ENCODE peak calls at places on chromosomes 12 and 14, in ten cellular contexts. One of them, this sample, is unnamed.

GRCh38 chr12:104339663-104340062 is 36.1 kb downstream of the EID3 start:
- DNase-seq in stimulated activated CD8-positive, alpha-beta memory T cell treated with anti-CD3 and anti-CD28 coated beads, Interleukin-7, amount 100 ng/mL, for 24 hours: no peak
- DNase-seq in left kidney: no peak
- DNase-seq in amniotic stem cell: no peak
- DNase-seq in hepatic stellate cell: no peak
- DNase-seq in caudate nucleus: no peak
- DNase-seq in pulmonary artery endothelial cell: no peak
- DNase-seq in EL: no peak
- DNase-seq in uterus: no peak
- DNase-seq in CD4-positive, alpha-beta T cell: no peak
- DNase-seq in this sample: no peak

GRCh38 chr14:75794615-75795038 is 133.6 kb downstream of the TTLL5 start:
- DNase-seq in stimulated activated CD8-positive, alpha-beta memory T cell treated with anti-CD3 and anti-CD28 coated beads, Interleukin-7, amount 100 ng/mL, for 24 hours: no peak
- DNase-seq in left kidney: peak
- DNase-seq in amniotic stem cell: no peak
- DNase-seq in hepatic stellate cell: peak
- DNase-seq in caudate nucleus: no peak
- DNase-seq in pulmonary artery endothelial cell: no peak
- DNase-seq in EL: peak
- DNase-seq in uterus: no peak
- DNase-seq in CD4-positive, alpha-beta T cell: no peak
- DNase-seq in this sample: no peak

GRCh38 chr12:54932691-54933090 is 51.9 kb downstream of the TESPA1 start:
- DNase-seq in stimulated activated CD8-positive, alpha-beta memory T cell treated with anti-CD3 and anti-CD28 coated beads, Interleukin-7, amount 100 ng/mL, for 24 hours: no peak
- DNase-seq in left kidney: no peak
- DNase-seq in amniotic stem cell: no peak
- DNase-seq in hepatic stellate cell: no peak
- DNase-seq in caudate nucleus: no peak
- DNase-seq in pulmonary artery endothelial cell: no peak
- DNase-seq in EL: no peak
- DNase-seq in uterus: no peak
- DNase-seq in CD4-positive, alpha-beta T cell: no peak
- DNase-seq in this sample: no peak

GRCh38 chr14:29741909-29742401 is 185.7 kb downstream of the PRKD1 start:
- DNase-seq in stimulated activated CD8-positive, alpha-beta memory T cell treated with anti-CD3 and anti-CD28 coated beads, Interleukin-7, amount 100 ng/mL, for 24 hours: no peak
- DNase-seq in left kidney: peak
- DNase-seq in amniotic stem cell: no peak
- DNase-seq in hepatic stellate cell: peak
- DNase-seq in caudate nucleus: no peak
- DNase-seq in pulmonary artery endothelial cell: peak
- DNase-seq in EL: peak
- DNase-seq in uterus: no peak
- DNase-seq in CD4-positive, alpha-beta T cell: no peak
- DNase-seq in this sample: no peak

GRCh38 chr12:45509621-45510020 is 219.9 kb upstream of the ARID2 start:
- DNase-seq in stimulated activated CD8-positive, alpha-beta memory T cell treated with anti-CD3 and anti-CD28 coated beads, Interleukin-7, amount 100 ng/mL, for 24 hours: no peak
- DNase-seq in left kidney: no peak
- DNase-seq in amniotic stem cell: no peak
- DNase-seq in hepatic stellate cell: no peak
- DNase-seq in caudate nucleus: no peak
- DNase-seq in pulmonary artery endothelial cell: no peak
- DNase-seq in EL: no peak
- DNase-seq in uterus: no peak
- DNase-seq in CD4-positive, alpha-beta T cell: no peak
- DNase-seq in this sample: no peak

GRCh38 chr14:68574906-68575305 is 218.0 kb downstream of the ZFP36L1 start:
- DNase-seq in stimulated activated CD8-positive, alpha-beta memory T cell treated with anti-CD3 and anti-CD28 coated beads, Interleukin-7, amount 100 ng/mL, for 24 hours: no peak
- DNase-seq in left kidney: no peak
- DNase-seq in amniotic stem cell: no peak
- DNase-seq in hepatic stellate cell: no peak
- DNase-seq in caudate nucleus: no peak
- DNase-seq in pulmonary artery endothelial cell: no peak
- DNase-seq in EL: peak
- DNase-seq in uterus: no peak
- DNase-seq in CD4-positive, alpha-beta T cell: no peak
- DNase-seq in this sample: no peak

GRCh38 chr14:53596845-53597525 is 359.6 kb downstream of the BMP4 start:
- DNase-seq in stimulated activated CD8-positive, alpha-beta memory T cell treated with anti-CD3 and anti-CD28 coated beads, Interleukin-7, amount 100 ng/mL, for 24 hours: no peak
- DNase-seq in left kidney: peak
- DNase-seq in amniotic stem cell: no peak
- DNase-seq in hepatic stellate cell: no peak
- DNase-seq in caudate nucleus: no peak
- DNase-seq in pulmonary artery endothelial cell: no peak
- DNase-seq in EL: no peak
- DNase-seq in uterus: no peak
- DNase-seq in CD4-positive, alpha-beta T cell: no peak
- DNase-seq in this sample: no peak

GRCh38 chr12:130591736-130592135 is 124.4 kb downstream of the RIMBP2 start:
- DNase-seq in stimulated activated CD8-positive, alpha-beta memory T cell treated with anti-CD3 and anti-CD28 coated beads, Interleukin-7, amount 100 ng/mL, for 24 hours: no peak
- DNase-seq in left kidney: peak
- DNase-seq in amniotic stem cell: no peak
- DNase-seq in hepatic stellate cell: no peak
- DNase-seq in caudate nucleus: no peak
- DNase-seq in pulmonary artery endothelial cell: no peak
- DNase-seq in EL: no peak
- DNase-seq in uterus: no peak
- DNase-seq in CD4-positive, alpha-beta T cell: no peak
- DNase-seq in this sample: no peak

This sample was measured in SK-N-MC.